ENCODE peak calls at places on chromosomes 3 and 15, in four cellular contexts. K is AG10803, D is GDM1, S is spleen. L is an unnamed sample.

GRCh38 chr3:12993623-12994356 is 79.4 kb downstream of the IQSEC1 start:
- DNase-seq in K (no peak), D (no peak), S (peak), L (no peak)

GRCh38 chr3:45676248-45677044 is 12.8 kb upstream of the SACM1L start:
- DNase-seq in K (no peak), D (no peak), S (peak), L (no peak)

GRCh38 chr3:30141927-30142326 is 464.5 kb upstream of the TGFBR2 start:
- DNase-seq in K (no peak), D (no peak), S (no peak), L (no peak)

GRCh38 chr15:61657461-61657860 is 402.8 kb downstream of the VPS13C start:
- DNase-seq in K (no peak), D (no peak), S (no peak), L (no peak)

GRCh38 chr15:93378547-93378946 is 289.5 kb upstream of the RGMA start:
- DNase-seq in K (no peak), D (no peak), S (no peak), L (no peak)

GRCh38 chr15:86872782-86873181 is 793.1 kb downstream of the AGBL1 start:
- DNase-seq in K (no peak), D (no peak), S (no peak), L (no peak)

GRCh38 chr3:50204804-50205718 is at the start of gene SLC38A3:
- DNase-seq in K (no peak), D (no peak), S (no peak), L (no peak)

GRCh38 chr15:28944696-28945300 is 59.0 kb downstream of the APBA2 start:
- DNase-seq in K (no peak), D (no peak), S (peak), L (no peak)

GRCh38 chr15:77012117-77012712 is 17.3 kb downstream of the PSTPIP1 start:
- DNase-seq in K (no peak), D (no peak), S (no peak), L (no peak)

GRCh38 chr3:16533928-16534913 is 20.7 kb upstream of the RFTN1 start:
- DNase-seq in K (no peak), D (no peak), S (no peak), L (no peak)